ENCODE peak calls at places on chromosomes 6 and 20, in ten cellular contexts. S is IMR-90, D is COR-L47, P is Calu3, J is astrocyte of the cerebellum, G is NCI-H2029 treated with DMSO at 0.1 percent for 48 hours, Z is left cardiac atrium, Y is NCI-H1417, V is GM13977, B is left ventricle myocardium superior. X is an unnamed sample.

GRCh38 chr6:168628732-168629245 is 187.8 kb downstream of the SMOC2 start:
- DNase-seq in D (no peak), B (no peak), V (no peak), Z (no peak), P (no peak), G (no peak), S (no peak), J (no peak), Y (no peak), X (no peak)

GRCh38 chr20:17650816-17651760 is 31.0 kb downstream of the RRBP1 start:
- DNase-seq in P (no peak), J (no peak), S (peak; percentile 59), Z (peak; percentile 7), G (no peak), D (no peak), B (peak; percentile 10), V (no peak), Y (no peak), X (peak; percentile 21)

GRCh38 chr20:59152559-59153354 is 10.9 kb upstream of the ZNF831 start:
- DNase-seq in G (no peak), V (no peak), Z (no peak), Y (peak; percentile 71), S (no peak), B (no peak), P (no peak), D (no peak), J (no peak), X (no peak)

GRCh38 chr6:148251286-148251685 is 91.4 kb upstream of the SASH1 start:
- DNase-seq in V (no peak), Z (no peak), G (no peak), Y (peak; percentile 66), D (no peak), B (no peak), J (peak; percentile 35), P (no peak), S (peak; percentile 80), X (peak; percentile 66)

GRCh38 chr20:16974855-16975162 is 226.7 kb downstream of the OTOR start:
- DNase-seq in D (no peak), G (no peak), B (no peak), P (no peak), Y (no peak), S (no peak), Z (no peak), V (no peak), J (no peak), X (no peak)

GRCh38 chr20:3248167-3248992 is 9.4 kb upstream of the SLC4A11 start:
- DNase-seq in V (no peak), B (peak; percentile 68), J (no peak), P (no peak), D (no peak), S (no peak), G (no peak), Z (peak; percentile 55), Y (no peak), X (no peak)

GRCh38 chr6:40973304-40973703 is 65.7 kb downstream of the UNC5CL start:
- DNase-seq in B (no peak), Z (no peak), D (no peak), V (no peak), G (no peak), S (no peak), Y (no peak), J (no peak), P (no peak), X (no peak)

GRCh38 chr6:52407467-52407866 is 12.7 kb upstream of the EFHC1 start:
- DNase-seq in V (peak; percentile 59), Y (peak; percentile 77), G (peak; percentile 21), J (no peak), B (no peak), D (peak; percentile 74), Z (no peak), S (peak; percentile 61), P (peak; percentile 24), X (peak; percentile 60)

GRCh38 chr6:6995328-6995727 is 112.4 kb upstream of the RREB1 start:
- DNase-seq in B (no peak), Z (no peak), Y (no peak), J (no peak), G (no peak), P (no peak), V (no peak), S (peak; percentile 11), D (no peak), X (no peak)

GRCh38 chr6:2947424-2947823 is 23.9 kb downstream of the SERPINB6 start:
- DNase-seq in Z (no peak), J (no peak), G (no peak), D (no peak), S (no peak), B (no peak), P (no peak), Y (no peak), V (no peak), X (no peak)

GRCh38 chr6:38346291-38347079 is 293.2 kb downstream of the BTBD9 start:
- DNase-seq in S (peak; percentile 90), Y (no peak), Z (no peak), J (peak; percentile 96), D (no peak), V (no peak), G (no peak), B (no peak), P (no peak), X (peak; percentile 42)

GRCh38 chr6:122445274-122445673 is 26.3 kb downstream of the SERINC1 start:
- DNase-seq in B (no peak), S (no peak), J (no peak), D (no peak), Z (no peak), G (no peak), P (no peak), Y (no peak), V (no peak), X (no peak)

GRCh38 chr20:34334654-34335407 is 28.2 kb upstream of the ITCH start:
- DNase-seq in Z (peak; percentile 26), P (peak; percentile 28), D (no peak), Y (no peak), G (no peak), B (no peak), J (no peak), V (no peak), S (no peak), X (peak; percentile 42)

GRCh38 chr6:108002365-108003221 is 44.6 kb upstream of the SEC63 start:
- DNase-seq in D (peak; percentile 62), G (no peak), J (no peak), Y (peak; percentile 89), Z (no peak), P (peak; percentile 66), S (peak; percentile 6), B (no peak), V (no peak), X (peak; percentile 54)

GRCh38 chr6:53544050-53544499 is 826 bp downstream of the GCLC start:
- DNase-seq in S (peak; percentile 27), Y (peak; percentile 74), B (no peak), J (no peak), G (no peak), D (no peak), Z (no peak), P (no peak), V (peak; percentile 39), X (peak; percentile 36)

GRCh38 chr6:24205020-24205492 is 79.0 kb downstream of the NRSN1 start:
- DNase-seq in J (peak; percentile 33), S (peak; percentile 38), Y (peak; percentile 83), V (peak; percentile 10), P (peak; percentile 50), Z (no peak), B (no peak), G (peak; percentile 91), D (peak; percentile 37), X (peak; percentile 61)

GRCh38 chr6:12849420-12850200 is 133.0 kb downstream of the PHACTR1 start:
- DNase-seq in G (no peak), Z (no peak), J (no peak), S (no peak), V (no peak), B (no peak), D (no peak), P (no peak), Y (no peak), X (no peak)

GRCh38 chr6:14353798-14354197 is 236.2 kb downstream of the CD83 start:
- DNase-seq in D (no peak), Z (no peak), J (no peak), Y (no peak), P (no peak), G (no peak), S (no peak), B (no peak), V (no peak), X (no peak)

GRCh38 chr20:63240004-63240403 is 4.3 kb downstream of the BIRC7 start:
- DNase-seq in D (no peak), P (no peak), S (no peak), Z (no peak), V (no peak), J (no peak), Y (no peak), G (no peak), B (no peak), X (no peak)

GRCh38 chr20:36097331-36097730 is 57.2 kb upstream of the EPB41L1 start:
- DNase-seq in P (no peak), B (no peak), G (no peak), V (no peak), Z (no peak), J (peak; percentile 27), Y (peak; percentile 48), S (peak; percentile 52), D (no peak), X (peak; percentile 70)

GRCh38 chr6:156867121-156867520 is 89.9 kb downstream of the ARID1B start:
- DNase-seq in D (no peak), P (no peak), Z (no peak), G (no peak), J (no peak), S (no peak), B (no peak), Y (no peak), V (no peak), X (no peak)

GRCh38 chr20:17662333-17663039 is 19.6 kb downstream of the RRBP1 start:
- DNase-seq in J (no peak), Z (peak; percentile 73), P (no peak), D (no peak), G (no peak), V (no peak), B (no peak), Y (no peak), S (peak; percentile 48), X (no peak)

GRCh38 chr20:58963060-58963584 is 17.9 kb upstream of the NELFCD start:
- DNase-seq in Y (no peak), S (no peak), B (no peak), V (no peak), P (no peak), D (no peak), Z (no peak), G (no peak), J (no peak), X (peak; percentile 21)

GRCh38 chr6:155524249-155524651 is 68.6 kb upstream of the NOX3 start:
- DNase-seq in D (no peak), V (no peak), G (no peak), S (peak; percentile 76), Y (no peak), J (peak; percentile 18), P (no peak), B (no peak), Z (no peak), X (peak; percentile 68)

GRCh38 chr6:73694711-73695411 is 1.1 kb upstream of the CD109 start:
- DNase-seq in G (no peak), V (no peak), D (no peak), Y (peak; percentile 47), J (no peak), Z (no peak), S (peak; percentile 61), B (no peak), P (no peak), X (peak; percentile 78)

GRCh38 chr20:41175201-41175651 is 37.9 kb downstream of the PLCG1 start:
- DNase-seq in D (no peak), Z (no peak), V (no peak), J (no peak), B (peak; percentile 26), Y (no peak), G (no peak), S (no peak), P (no peak), X (no peak)

GRCh38 chr20:14498809-14499208 is 161.4 kb upstream of the FLRT3 start:
- DNase-seq in Z (no peak), Y (peak; percentile 11), D (no peak), B (no peak), G (peak; percentile 20), J (no peak), S (no peak), P (no peak), V (no peak), X (no peak)

GRCh38 chr6:154247119-154247814 is 109.3 kb downstream of the IPCEF1 start:
- DNase-seq in P (no peak), S (no peak), B (no peak), J (no peak), D (no peak), Z (no peak), Y (peak; percentile 49), V (no peak), G (peak; percentile 1), X (peak; percentile 4)